ENCODE peak calls at places on chromosome 4, in ten cellular contexts. One of them, this sample, is unnamed.

GRCh38 chr4:169220446-169220845 is 50.3 kb downstream of the SH3RF1 start:
- DNase-seq in fibroblast of mammary gland: no peak
- DNase-seq in H9: no peak
- DNase-seq in cardiac muscle cell: no peak
- DNase-seq in nephron progenitor cell: no peak
- DNase-seq in GM20000: no peak
- DNase-seq in esophagus squamous epithelium: no peak
- DNase-seq in IMR-90: no peak
- DNase-seq in astrocyte: no peak
- DNase-seq in GM12864: no peak
- DNase-seq in this sample: no peak

GRCh38 chr4:122584517-122584916 is 36.3 kb downstream of the IL21 start:
- DNase-seq in esophagus squamous epithelium: no peak
- DNase-seq in GM12864: no peak
- DNase-seq in cardiac muscle cell: no peak
- DNase-seq in fibroblast of mammary gland: peak; percentile 94
- DNase-seq in astrocyte: peak; percentile 81
- DNase-seq in GM20000: peak; percentile 28
- DNase-seq in IMR-90: peak; percentile 82
- DNase-seq in nephron progenitor cell: no peak
- DNase-seq in H9: no peak
- DNase-seq in this sample: peak; percentile 61

GRCh38 chr4:53089940-53090729 is 228.0 kb downstream of the RASL11B start:
- DNase-seq in H9: no peak
- DNase-seq in GM12864: no peak
- DNase-seq in IMR-90: no peak
- DNase-seq in fibroblast of mammary gland: peak; percentile 53
- DNase-seq in cardiac muscle cell: no peak
- DNase-seq in nephron progenitor cell: no peak
- DNase-seq in esophagus squamous epithelium: no peak
- DNase-seq in GM20000: no peak
- DNase-seq in astrocyte: no peak
- DNase-seq in this sample: no peak

GRCh38 chr4:80073362-80074008 is 456 bp upstream of the ANTXR2 start:
- DNase-seq in astrocyte: no peak
- DNase-seq in GM20000: peak; percentile 70
- DNase-seq in cardiac muscle cell: no peak
- DNase-seq in nephron progenitor cell: no peak
- DNase-seq in esophagus squamous epithelium: no peak
- DNase-seq in IMR-90: no peak
- DNase-seq in fibroblast of mammary gland: no peak
- DNase-seq in H9: no peak
- DNase-seq in GM12864: peak; percentile 54
- DNase-seq in this sample: peak; percentile 61

GRCh38 chr4:182255421-182256190 is 12.4 kb downstream of the TENM3 start:
- DNase-seq in fibroblast of mammary gland: peak; percentile 14
- DNase-seq in cardiac muscle cell: no peak
- DNase-seq in H9: no peak
- DNase-seq in astrocyte: no peak
- DNase-seq in esophagus squamous epithelium: no peak
- DNase-seq in IMR-90: no peak
- DNase-seq in nephron progenitor cell: no peak
- DNase-seq in GM20000: no peak
- DNase-seq in GM12864: no peak
- DNase-seq in this sample: no peak

GRCh38 chr4:139014391-139015268 is 951 bp upstream of the NOCT start:
- DNase-seq in IMR-90: peak; percentile 94
- DNase-seq in H9: no peak
- DNase-seq in GM12864: no peak
- DNase-seq in nephron progenitor cell: no peak
- DNase-seq in GM20000: peak; percentile 43
- DNase-seq in astrocyte: peak; percentile 97
- DNase-seq in fibroblast of mammary gland: peak; percentile 93
- DNase-seq in cardiac muscle cell: no peak
- DNase-seq in esophagus squamous epithelium: no peak
- DNase-seq in this sample: peak; percentile 55

GRCh38 chr4:73908965-73909364 is 39.8 kb downstream of the CXCL1 start:
- DNase-seq in GM20000: no peak
- DNase-seq in nephron progenitor cell: no peak
- DNase-seq in IMR-90: no peak
- DNase-seq in astrocyte: no peak
- DNase-seq in GM12864: no peak
- DNase-seq in fibroblast of mammary gland: no peak
- DNase-seq in cardiac muscle cell: no peak
- DNase-seq in H9: no peak
- DNase-seq in esophagus squamous epithelium: no peak
- DNase-seq in this sample: no peak

GRCh38 chr4:53653484-53654053 is 62.3 kb upstream of the LNX1 start:
- DNase-seq in GM20000: no peak
- DNase-seq in nephron progenitor cell: no peak
- DNase-seq in astrocyte: no peak
- DNase-seq in esophagus squamous epithelium: no peak
- DNase-seq in cardiac muscle cell: no peak
- DNase-seq in GM12864: no peak
- DNase-seq in H9: no peak
- DNase-seq in IMR-90: peak; percentile 5
- DNase-seq in fibroblast of mammary gland: peak; percentile 35
- DNase-seq in this sample: peak; percentile 62

GRCh38 chr4:100762738-100763137 is 244.9 kb upstream of the EMCN start:
- DNase-seq in astrocyte: no peak
- DNase-seq in esophagus squamous epithelium: no peak
- DNase-seq in GM20000: no peak
- DNase-seq in fibroblast of mammary gland: no peak
- DNase-seq in cardiac muscle cell: no peak
- DNase-seq in GM12864: no peak
- DNase-seq in IMR-90: no peak
- DNase-seq in nephron progenitor cell: no peak
- DNase-seq in H9: no peak
- DNase-seq in this sample: no peak

GRCh38 chr4:54658321-54659093 is 750 bp downstream of the KIT start:
- DNase-seq in cardiac muscle cell: peak; percentile 78
- DNase-seq in GM12864: no peak
- DNase-seq in IMR-90: peak; percentile 36
- DNase-seq in GM20000: peak; percentile 48
- DNase-seq in H9: peak; percentile 54
- DNase-seq in nephron progenitor cell: peak; percentile 71
- DNase-seq in astrocyte: peak; percentile 14
- DNase-seq in esophagus squamous epithelium: no peak
- DNase-seq in fibroblast of mammary gland: peak; percentile 17
- DNase-seq in this sample: peak; percentile 36

GRCh38 chr4:25258980-25259578 is 25.2 kb downstream of the PI4K2B start:
- DNase-seq in esophagus squamous epithelium: no peak
- DNase-seq in GM12864: no peak
- DNase-seq in fibroblast of mammary gland: peak; percentile 70
- DNase-seq in GM20000: no peak
- DNase-seq in cardiac muscle cell: no peak
- DNase-seq in IMR-90: peak; percentile 61
- DNase-seq in astrocyte: peak; percentile 38
- DNase-seq in H9: no peak
- DNase-seq in nephron progenitor cell: no peak
- DNase-seq in this sample: no peak

GRCh38 chr4:38163216-38164006 is 203.2 kb downstream of the PTTG2 start:
- DNase-seq in esophagus squamous epithelium: no peak
- DNase-seq in fibroblast of mammary gland: peak; percentile 73
- DNase-seq in astrocyte: peak; percentile 83
- DNase-seq in GM20000: no peak
- DNase-seq in cardiac muscle cell: no peak
- DNase-seq in nephron progenitor cell: no peak
- DNase-seq in IMR-90: peak; percentile 87
- DNase-seq in GM12864: no peak
- DNase-seq in H9: no peak
- DNase-seq in this sample: no peak

GRCh38 chr4:7206856-7207567 is 14.7 kb downstream of the SORCS2 start:
- DNase-seq in fibroblast of mammary gland: peak; percentile 85
- DNase-seq in esophagus squamous epithelium: no peak
- DNase-seq in nephron progenitor cell: peak; percentile 60
- DNase-seq in H9: peak; percentile 60
- DNase-seq in GM12864: no peak
- DNase-seq in astrocyte: peak; percentile 92
- DNase-seq in GM20000: no peak
- DNase-seq in IMR-90: peak; percentile 90
- DNase-seq in cardiac muscle cell: peak; percentile 54
- DNase-seq in this sample: no peak

GRCh38 chr4:155207534-155208257 is 740 bp upstream of the NPY2R start:
- DNase-seq in IMR-90: no peak
- DNase-seq in GM20000: no peak
- DNase-seq in H9: peak; percentile 77
- DNase-seq in esophagus squamous epithelium: no peak
- DNase-seq in astrocyte: no peak
- DNase-seq in fibroblast of mammary gland: peak; percentile 45
- DNase-seq in cardiac muscle cell: peak; percentile 46
- DNase-seq in GM12864: no peak
- DNase-seq in nephron progenitor cell: peak; percentile 32
- DNase-seq in this sample: no peak

GRCh38 chr4:155208258-155209054 is at the start of gene NPY2R:
- DNase-seq in nephron progenitor cell: peak; percentile 74
- DNase-seq in astrocyte: no peak
- DNase-seq in IMR-90: no peak
- DNase-seq in esophagus squamous epithelium: no peak
- DNase-seq in cardiac muscle cell: peak; percentile 56
- DNase-seq in H9: peak; percentile 78
- DNase-seq in GM12864: no peak
- DNase-seq in GM20000: no peak
- DNase-seq in fibroblast of mammary gland: peak; percentile 7
- DNase-seq in this sample: no peak
- TF ChIP-seq CTCF in nephron progenitor cell: peak; percentile 44
- TF ChIP-seq CTCF in astrocyte: no peak
- TF ChIP-seq CTCF in IMR-90: no peak
- TF ChIP-seq CTCF in esophagus squamous epithelium: no peak
- TF ChIP-seq CTCF in cardiac muscle cell: no peak
- TF ChIP-seq CTCF in H9: peak; percentile 67
- TF ChIP-seq CTCF in GM12864: no peak
- TF ChIP-seq CTCF in GM20000: no peak
- TF ChIP-seq CTCF in fibroblast of mammary gland: no peak
- TF ChIP-seq CTCF in this sample: no peak

GRCh38 chr4:48905363-48906015 is 1.1 kb downstream of the OCIAD2 start:
- DNase-seq in fibroblast of mammary gland: peak; percentile 73
- DNase-seq in IMR-90: peak; percentile 61
- DNase-seq in cardiac muscle cell: no peak
- DNase-seq in H9: no peak
- DNase-seq in esophagus squamous epithelium: no peak
- DNase-seq in nephron progenitor cell: no peak
- DNase-seq in GM20000: no peak
- DNase-seq in GM12864: no peak
- DNase-seq in astrocyte: peak; percentile 70
- DNase-seq in this sample: no peak
- TF ChIP-seq CTCF in fibroblast of mammary gland: peak; percentile 22
- TF ChIP-seq CTCF in IMR-90: no peak
- TF ChIP-seq CTCF in cardiac muscle cell: peak; percentile 17
- TF ChIP-seq CTCF in H9: peak; percentile 43
- TF ChIP-seq CTCF in esophagus squamous epithelium: no peak
- TF ChIP-seq CTCF in nephron progenitor cell: no peak
- TF ChIP-seq CTCF in GM20000: no peak
- TF ChIP-seq CTCF in GM12864: peak; percentile 24
- TF ChIP-seq CTCF in astrocyte: peak; percentile 34
- TF ChIP-seq CTCF in this sample: peak; percentile 6

GRCh38 chr4:140047781-140048180 is 106.2 kb downstream of the MAML3 start:
- DNase-seq in IMR-90: no peak
- DNase-seq in esophagus squamous epithelium: no peak
- DNase-seq in fibroblast of mammary gland: no peak
- DNase-seq in GM12864: no peak
- DNase-seq in H9: no peak
- DNase-seq in nephron progenitor cell: no peak
- DNase-seq in cardiac muscle cell: no peak
- DNase-seq in astrocyte: no peak
- DNase-seq in GM20000: no peak
- DNase-seq in this sample: no peak

GRCh38 chr4:140047017-140047640 is 106.9 kb downstream of the MAML3 start:
- DNase-seq in fibroblast of mammary gland: peak; percentile 31
- DNase-seq in H9: peak; percentile 52
- DNase-seq in esophagus squamous epithelium: no peak
- DNase-seq in cardiac muscle cell: no peak
- DNase-seq in astrocyte: no peak
- DNase-seq in GM12864: no peak
- DNase-seq in nephron progenitor cell: no peak
- DNase-seq in GM20000: no peak
- DNase-seq in IMR-90: no peak
- DNase-seq in this sample: no peak

GRCh38 chr4:140048419-140049022 is 105.5 kb downstream of the MAML3 start:
- DNase-seq in esophagus squamous epithelium: no peak
- DNase-seq in nephron progenitor cell: no peak
- DNase-seq in H9: no peak
- DNase-seq in cardiac muscle cell: no peak
- DNase-seq in GM20000: no peak
- DNase-seq in IMR-90: no peak
- DNase-seq in astrocyte: no peak
- DNase-seq in fibroblast of mammary gland: no peak
- DNase-seq in GM12864: no peak
- DNase-seq in this sample: no peak

GRCh38 chr4:140049924-140050681 is 103.9 kb downstream of the MAML3 start:
- DNase-seq in fibroblast of mammary gland: peak; percentile 35
- DNase-seq in cardiac muscle cell: peak; percentile 39
- DNase-seq in esophagus squamous epithelium: no peak
- DNase-seq in nephron progenitor cell: peak; percentile 35
- DNase-seq in IMR-90: peak; percentile 48
- DNase-seq in GM20000: peak; percentile 31
- DNase-seq in H9: peak; percentile 69
- DNase-seq in astrocyte: peak; percentile 43
- DNase-seq in GM12864: no peak
- DNase-seq in this sample: peak; percentile 26

GRCh38 chr4:140049024-140049923 is 104.7 kb downstream of the MAML3 start:
- DNase-seq in cardiac muscle cell: peak; percentile 67
- DNase-seq in IMR-90: peak; percentile 57
- DNase-seq in esophagus squamous epithelium: no peak
- DNase-seq in GM20000: peak; percentile 25
- DNase-seq in H9: peak; percentile 89
- DNase-seq in nephron progenitor cell: peak; percentile 50
- DNase-seq in GM12864: no peak
- DNase-seq in fibroblast of mammary gland: peak; percentile 49
- DNase-seq in astrocyte: peak; percentile 61
- DNase-seq in this sample: peak; percentile 20
- TF ChIP-seq CTCF in cardiac muscle cell: no peak
- TF ChIP-seq CTCF in IMR-90: no peak
- TF ChIP-seq CTCF in esophagus squamous epithelium: no peak
- TF ChIP-seq CTCF in GM20000: no peak
- TF ChIP-seq CTCF in H9: no peak
- TF ChIP-seq CTCF in nephron progenitor cell: no peak
- TF ChIP-seq CTCF in GM12864: no peak
- TF ChIP-seq CTCF in fibroblast of mammary gland: peak; percentile 7
- TF ChIP-seq CTCF in astrocyte: no peak
- TF ChIP-seq CTCF in this sample: no peak

DNA sequence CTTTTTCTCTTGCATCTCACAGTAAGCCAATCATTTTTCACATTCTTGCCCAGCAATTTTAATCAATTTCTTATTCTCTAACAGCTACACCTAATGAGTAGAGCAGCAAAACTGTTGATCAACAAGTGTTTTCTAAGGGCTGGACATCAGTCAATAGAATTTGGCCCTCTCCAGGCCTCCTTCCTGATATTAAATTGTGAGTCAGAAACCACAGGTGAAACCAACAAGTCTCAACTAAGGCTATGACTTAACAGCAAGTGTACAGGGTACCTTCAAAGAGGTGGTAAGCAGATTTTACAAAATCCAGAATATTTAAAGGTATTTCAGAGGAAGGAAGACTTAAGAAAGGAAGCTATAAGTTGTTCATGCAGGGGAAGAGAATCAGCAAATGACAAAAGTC is 156.5 kb upstream of the ARHGAP24 start:
- DNase-seq in esophagus squamous epithelium: no peak
- DNase-seq in astrocyte: no peak
- DNase-seq in IMR-90: no peak
- DNase-seq in GM20000: no peak
- DNase-seq in fibroblast of mammary gland: no peak
- DNase-seq in nephron progenitor cell: no peak
- DNase-seq in GM12864: no peak
- DNase-seq in H9: no peak
- DNase-seq in cardiac muscle cell: no peak
- DNase-seq in this sample: no peak
- TF ChIP-seq CTCF in esophagus squamous epithelium: no peak
- TF ChIP-seq CTCF in astrocyte: no peak
- TF ChIP-seq CTCF in IMR-90: no peak
- TF ChIP-seq CTCF in GM20000: no peak
- TF ChIP-seq CTCF in fibroblast of mammary gland: no peak
- TF ChIP-seq CTCF in nephron progenitor cell: no peak
- TF ChIP-seq CTCF in GM12864: no peak
- TF ChIP-seq CTCF in H9: no peak
- TF ChIP-seq CTCF in cardiac muscle cell: no peak
- TF ChIP-seq CTCF in this sample: no peak

This sample was measured in GM12865.